ENCODE peak calls at places on chromosomes 11 and 22, in seven cellular contexts. One of them, this sample, is unnamed.

GRCh38 chr11:116990061-116990473 is 108.2 kb downstream of the SIK3 start:
- DNase-seq in T-cell: no peak
- DNase-seq in NCI-H345: no peak
- DNase-seq in mesendoderm: no peak
- DNase-seq in DMS153: no peak
- DNase-seq in activated CD4-positive, alpha-beta T cell treated with anti-CD3 and anti-CD28 coated beads, Interleukin-2, amount 50 U/mL, for 1 hour: no peak
- DNase-seq in GM23248: peak; percentile 89
- DNase-seq in this sample: no peak

GRCh38 chr11:3853935-3854659 is 1.4 kb upstream of the STIM1 start:
- DNase-seq in T-cell: peak; percentile 76
- DNase-seq in NCI-H345: no peak
- DNase-seq in mesendoderm: no peak
- DNase-seq in DMS153: peak; percentile 26
- DNase-seq in activated CD4-positive, alpha-beta T cell treated with anti-CD3 and anti-CD28 coated beads, Interleukin-2, amount 50 U/mL, for 1 hour: peak; percentile 63
- DNase-seq in GM23248: no peak
- DNase-seq in this sample: no peak

GRCh38 chr11:131917634-131918384 is 547.4 kb downstream of the NTM start:
- DNase-seq in T-cell: no peak
- DNase-seq in NCI-H345: no peak
- DNase-seq in mesendoderm: no peak
- DNase-seq in DMS153: no peak
- DNase-seq in activated CD4-positive, alpha-beta T cell treated with anti-CD3 and anti-CD28 coated beads, Interleukin-2, amount 50 U/mL, for 1 hour: no peak
- DNase-seq in GM23248: no peak
- DNase-seq in this sample: no peak

GRCh38 chr11:7485136-7485853 is at the start of gene OLFML1:
- DNase-seq in T-cell: no peak
- DNase-seq in NCI-H345: no peak
- DNase-seq in mesendoderm: no peak
- DNase-seq in DMS153: no peak
- DNase-seq in activated CD4-positive, alpha-beta T cell treated with anti-CD3 and anti-CD28 coated beads, Interleukin-2, amount 50 U/mL, for 1 hour: no peak
- DNase-seq in GM23248: peak; percentile 38
- DNase-seq in this sample: no peak

GRCh38 chr22:30825711-30826505 is 131.2 kb downstream of the OSBP2 start:
- DNase-seq in T-cell: no peak
- DNase-seq in NCI-H345: no peak
- DNase-seq in mesendoderm: no peak
- DNase-seq in DMS153: no peak
- DNase-seq in activated CD4-positive, alpha-beta T cell treated with anti-CD3 and anti-CD28 coated beads, Interleukin-2, amount 50 U/mL, for 1 hour: no peak
- DNase-seq in GM23248: no peak
- DNase-seq in this sample: no peak

GRCh38 chr11:45089251-45089650 is 57.2 kb upstream of the PRDM11 start:
- DNase-seq in T-cell: no peak
- DNase-seq in NCI-H345: no peak
- DNase-seq in mesendoderm: no peak
- DNase-seq in DMS153: no peak
- DNase-seq in activated CD4-positive, alpha-beta T cell treated with anti-CD3 and anti-CD28 coated beads, Interleukin-2, amount 50 U/mL, for 1 hour: no peak
- DNase-seq in GM23248: peak; percentile 97
- DNase-seq in this sample: no peak

GRCh38 chr11:126452256-126452655 is 96.8 kb downstream of the ST3GAL4 start:
- DNase-seq in T-cell: no peak
- DNase-seq in NCI-H345: no peak
- DNase-seq in mesendoderm: no peak
- DNase-seq in DMS153: no peak
- DNase-seq in activated CD4-positive, alpha-beta T cell treated with anti-CD3 and anti-CD28 coated beads, Interleukin-2, amount 50 U/mL, for 1 hour: no peak
- DNase-seq in GM23248: no peak
- DNase-seq in this sample: no peak

GRCh38 chr11:77091146-77091940 is 11.3 kb upstream of the OMP start:
- DNase-seq in T-cell: peak; percentile 78
- DNase-seq in NCI-H345: peak; percentile 64
- DNase-seq in mesendoderm: peak; percentile 90
- DNase-seq in DMS153: peak; percentile 68
- DNase-seq in activated CD4-positive, alpha-beta T cell treated with anti-CD3 and anti-CD28 coated beads, Interleukin-2, amount 50 U/mL, for 1 hour: peak; percentile 80
- DNase-seq in GM23248: peak; percentile 82
- DNase-seq in this sample: peak; percentile 63

GRCh38 chr11:76385903-76386302 is 4.8 kb downstream of the GVQW3 start:
- DNase-seq in T-cell: no peak
- DNase-seq in NCI-H345: no peak
- DNase-seq in mesendoderm: peak; percentile 6
- DNase-seq in DMS153: no peak
- DNase-seq in activated CD4-positive, alpha-beta T cell treated with anti-CD3 and anti-CD28 coated beads, Interleukin-2, amount 50 U/mL, for 1 hour: no peak
- DNase-seq in GM23248: no peak
- DNase-seq in this sample: no peak

GRCh38 chr11:12148882-12149281 is 38.5 kb downstream of the MICAL2 start:
- DNase-seq in T-cell: no peak
- DNase-seq in NCI-H345: no peak
- DNase-seq in mesendoderm: no peak
- DNase-seq in DMS153: no peak
- DNase-seq in activated CD4-positive, alpha-beta T cell treated with anti-CD3 and anti-CD28 coated beads, Interleukin-2, amount 50 U/mL, for 1 hour: no peak
- DNase-seq in GM23248: no peak
- DNase-seq in this sample: no peak

GRCh38 chr22:42202669-42203068 is 67.8 kb downstream of the TCF20 start:
- DNase-seq in T-cell: peak; percentile 40
- DNase-seq in NCI-H345: no peak
- DNase-seq in mesendoderm: peak; percentile 16
- DNase-seq in DMS153: no peak
- DNase-seq in activated CD4-positive, alpha-beta T cell treated with anti-CD3 and anti-CD28 coated beads, Interleukin-2, amount 50 U/mL, for 1 hour: peak; percentile 57
- DNase-seq in GM23248: no peak
- DNase-seq in this sample: no peak

GRCh38 chr11:19216709-19217374 is 15.1 kb upstream of the CSRP3 start:
- DNase-seq in T-cell: no peak
- DNase-seq in NCI-H345: no peak
- DNase-seq in mesendoderm: no peak
- DNase-seq in DMS153: no peak
- DNase-seq in activated CD4-positive, alpha-beta T cell treated with anti-CD3 and anti-CD28 coated beads, Interleukin-2, amount 50 U/mL, for 1 hour: no peak
- DNase-seq in GM23248: no peak
- DNase-seq in this sample: no peak

GRCh38 chr22:32353292-32353691 is 4.4 kb upstream of the RFPL3 start:
- DNase-seq in T-cell: no peak
- DNase-seq in NCI-H345: no peak
- DNase-seq in mesendoderm: no peak
- DNase-seq in DMS153: no peak
- DNase-seq in activated CD4-positive, alpha-beta T cell treated with anti-CD3 and anti-CD28 coated beads, Interleukin-2, amount 50 U/mL, for 1 hour: no peak
- DNase-seq in GM23248: no peak
- DNase-seq in this sample: no peak

GRCh38 chr22:19870153-19871022 is 15.7 kb upstream of the GNB1L start:
- DNase-seq in T-cell: no peak
- DNase-seq in NCI-H345: no peak
- DNase-seq in mesendoderm: no peak
- DNase-seq in DMS153: no peak
- DNase-seq in activated CD4-positive, alpha-beta T cell treated with anti-CD3 and anti-CD28 coated beads, Interleukin-2, amount 50 U/mL, for 1 hour: no peak
- DNase-seq in GM23248: no peak
- DNase-seq in this sample: no peak

GRCh38 chr11:9066432-9066925 is 24.9 kb downstream of the SCUBE2 start:
- DNase-seq in T-cell: no peak
- DNase-seq in NCI-H345: peak; percentile 44
- DNase-seq in mesendoderm: no peak
- DNase-seq in DMS153: peak; percentile 1
- DNase-seq in activated CD4-positive, alpha-beta T cell treated with anti-CD3 and anti-CD28 coated beads, Interleukin-2, amount 50 U/mL, for 1 hour: no peak
- DNase-seq in GM23248: no peak
- DNase-seq in this sample: peak; percentile 28

GRCh38 chr11:11171854-11172253 is 181.2 kb downstream of the CSNK2A3 start:
- DNase-seq in T-cell: peak; percentile 36
- DNase-seq in NCI-H345: no peak
- DNase-seq in mesendoderm: no peak
- DNase-seq in DMS153: no peak
- DNase-seq in activated CD4-positive, alpha-beta T cell treated with anti-CD3 and anti-CD28 coated beads, Interleukin-2, amount 50 U/mL, for 1 hour: no peak
- DNase-seq in GM23248: no peak
- DNase-seq in this sample: no peak

This sample was measured in NCI-H774.